ENCODE peak calls at places on chromosome X, in four cellular contexts. V is CD4-positive, CD25-positive, alpha-beta regulatory T cell; T is esophagus squamous epithelium; G is right lobe of liver. B is an unnamed sample. For H3K4me1, the result is how much of the 10 kb centered on the place peaks cover.

GRCh38 chrX:30822068-30822671 is 66.9 kb downstream of the TAB3 start:
- DNase-seq in V (no peak), T (no peak), G (no peak), B (no peak)

GRCh38 chrX:119272882-119273806 is 37.1 kb downstream of the PGRMC1 start:
- DNase-seq in V (peak), T (no peak), G (no peak), B (peak)

GRCh38 chrX:2430265-2430825 is 70.4 kb downstream of the DHRSX start:
- DNase-seq in V (no peak), T (no peak), G (peak), B (no peak)

GRCh38 chrX:22078117-22078516 is 46.0 kb downstream of the PHEX start:
- DNase-seq in V (no peak), T (no peak), G (no peak), B (no peak)

GRCh38 chrX:72621619-72622485 is 49.2 kb upstream of the HDAC8 start:
- DNase-seq in V (no peak), T (no peak), G (no peak), B (no peak)

GRCh38 chrX:71999535-71999934 is 88.9 kb downstream of the NHSL2 start:
- DNase-seq in V (no peak), T (no peak), G (no peak), B (no peak)

GRCh38 chrX:151458824-151459223 is 61.8 kb downstream of the VMA21 start:
- DNase-seq in V (no peak), T (no peak), G (no peak), B (no peak)

GRCh38 chrX:132716006-132716405 is 227.2 kb upstream of the MBNL3 start:
- DNase-seq in V (no peak), T (no peak), G (no peak), B (no peak)

GRCh38 chrX:136034622-136035021 is 49.4 kb downstream of the SLC9A6 start:
- DNase-seq in V (no peak), T (no peak), G (no peak), B (no peak)

GRCh38 chrX:17613979-17614572 is 123.2 kb upstream of the SCML1 start:
- DNase-seq in V (no peak), T (no peak), G (no peak), B (no peak)

GRCh38 chrX:16839852-16840460 is 30.2 kb downstream of the RBBP7 start:
- DNase-seq in V (no peak), T (no peak), G (no peak), B (no peak)

GRCh38 chrX:9622128-9622527 is 143.5 kb downstream of the GPR143 start:
- DNase-seq in V (no peak), T (no peak), G (no peak), B (no peak)

GRCh38 chrX:131762802-131763234 is 218.9 kb downstream of the OR13H1 start:
- DNase-seq in V (no peak), T (no peak), G (no peak), B (no peak)

GRCh38 chrX:33194876-33195433 is 16.4 kb downstream of the DMD start:
- DNase-seq in V (no peak), T (no peak), G (no peak), B (no peak)

GRCh38 chrX:125205918-125206665 is 113.6 kb upstream of the TEX13C start:
- DNase-seq in V (no peak), T (no peak), G (peak), B (peak)

GRCh38 chrX:103376118-103376978 is at the start of gene BEX3:
- DNase-seq in V (peak), T (no peak), G (peak), B (peak)

GRCh38 chrX:17459596-17459995 is 84.6 kb downstream of the NHS start:
- DNase-seq in V (no peak), T (no peak), G (no peak), B (no peak)

DNA sequence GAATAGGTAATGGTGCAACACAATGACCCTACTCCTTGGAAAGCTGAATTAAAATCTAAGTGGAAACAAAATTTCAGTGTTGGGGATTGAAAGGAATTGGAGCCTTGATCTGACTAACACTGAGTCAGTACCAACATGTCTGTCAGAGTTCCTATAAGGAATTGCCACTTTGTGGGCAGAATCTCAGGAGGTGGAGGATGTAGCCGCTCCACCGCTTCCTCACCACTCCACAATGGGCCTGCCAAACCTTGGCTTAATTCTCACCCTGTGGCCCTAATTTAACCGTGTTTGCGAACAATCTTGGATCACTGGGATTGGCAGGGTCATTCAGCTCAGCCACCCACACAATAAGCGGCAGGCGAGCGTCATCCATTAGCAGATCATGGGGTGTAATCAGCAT is 6.1 kb downstream of the SRPX start:
- DNase-seq in V (no peak), T (no peak), G (no peak), B (no peak)
- H3K27ac ChIP-seq in V (no peak), T (no peak), G (no peak), B (no peak)

GRCh38 chrX:153819398-153820083 is 10.8 kb downstream of the PDZD4 start:
- DNase-seq in V (no peak), T (no peak), G (no peak), B (no peak)
- H3K4me3 ChIP-seq in V (no peak), T (peak), G (no peak), B (peak)

GRCh38 chrX:110310896-110311295 is 7.0 kb downstream of the AMMECR1 start:
- DNase-seq in V (peak), T (no peak), G (no peak), B (no peak)
- H3K4me1 ChIP-seq in V (under half), T (under half), G (under half), B (under half)

DNA sequence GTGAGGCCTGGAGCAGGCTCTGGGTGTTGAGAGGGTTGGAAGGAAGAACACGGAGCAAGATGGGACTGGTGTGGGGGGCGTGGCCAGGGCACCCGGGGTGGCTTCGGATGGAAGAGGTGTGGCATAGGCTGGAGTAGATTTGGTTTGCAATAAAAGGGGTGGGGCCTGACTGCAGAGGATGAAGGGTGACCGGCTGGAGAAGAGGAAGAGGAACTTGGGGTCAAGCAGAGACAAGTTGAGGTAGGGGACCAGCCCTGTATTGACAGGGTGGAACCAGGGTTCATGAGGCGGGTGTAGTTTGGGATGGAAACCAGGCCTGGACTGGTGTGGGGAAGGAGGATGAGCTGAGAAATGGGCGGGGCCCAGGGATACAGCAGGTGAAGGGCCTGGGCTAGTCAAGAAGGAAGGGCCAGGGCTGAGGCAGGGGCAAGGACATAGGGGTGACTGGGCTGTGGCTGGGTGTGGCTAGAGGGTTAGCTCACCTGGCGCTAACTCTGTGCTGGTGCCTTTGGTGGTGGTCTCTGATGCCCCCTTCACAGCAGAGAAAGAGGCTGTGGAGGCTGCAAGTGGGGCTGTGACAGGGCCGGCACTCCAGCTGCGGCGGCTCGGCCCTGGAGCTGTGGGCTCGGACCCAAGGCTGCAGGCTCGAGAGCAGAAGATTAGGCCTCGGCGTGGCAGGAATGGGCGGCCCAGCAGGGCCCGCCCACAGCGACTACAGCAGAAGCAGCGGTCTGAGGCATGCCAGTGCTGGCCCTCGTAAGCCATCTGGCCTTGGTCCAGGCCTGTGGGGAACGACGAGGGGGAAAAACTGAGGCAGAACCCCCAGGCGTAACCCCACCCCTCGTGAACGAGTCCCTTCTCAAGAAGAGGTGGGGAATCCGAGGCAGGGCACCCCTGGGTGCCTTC is 5.0 kb downstream of the PLP2 start:
- DNase-seq in V (no peak), T (no peak), G (no peak), B (no peak)
- H3K27ac ChIP-seq in V (no peak), T (peak), G (no peak), B (peak)

GRCh38 chrX:137430984-137431475 is 134.9 kb upstream of the ZIC3 start:
- DNase-seq in V (no peak), T (no peak), G (no peak), B (no peak)
- H3K4me3 ChIP-seq in V (no peak), T (no peak), G (no peak), B (no peak)

DNA sequence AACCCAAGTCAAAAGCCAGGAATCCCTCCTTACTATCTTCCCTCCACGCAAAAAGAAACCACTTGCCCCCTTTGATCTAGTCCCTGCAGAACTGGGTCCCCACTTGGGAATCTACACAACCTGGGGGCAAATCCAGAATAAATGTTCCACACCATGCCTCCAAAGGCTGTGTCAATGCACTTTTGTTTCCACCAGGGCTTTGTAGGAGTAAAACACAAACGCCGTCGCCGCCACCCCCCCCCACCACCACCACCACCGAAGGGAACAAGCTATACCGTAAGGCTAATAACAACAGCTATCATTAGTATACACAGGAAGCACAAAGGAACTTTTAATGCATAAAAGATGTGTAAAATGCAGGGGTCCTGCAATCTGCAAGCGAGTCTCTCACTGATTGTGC is 13.3 kb downstream of the BCOR start:
- DNase-seq in V (no peak), T (no peak), G (no peak), B (no peak)
- H3K4me1 ChIP-seq in V (half or more), T (under half), G (under half), B (half or more)

GRCh38 chrX:153665726-153666306 is 7.8 kb downstream of the PNCK start:
- DNase-seq in V (no peak), T (no peak), G (no peak), B (no peak)

GRCh38 chrX:153668423-153669173 is 5.0 kb downstream of the PNCK start:
- DNase-seq in V (no peak), T (no peak), G (no peak), B (no peak)

GRCh38 chrX:153667281-153667831 is 6.3 kb downstream of the PNCK start:
- DNase-seq in V (no peak), T (no peak), G (no peak), B (no peak)

GRCh38 chrX:153669174-153669890 is 4.3 kb downstream of the PNCK start:
- DNase-seq in V (peak), T (no peak), G (no peak), B (no peak)

GRCh38 chrX:153667931-153668396 is 5.6 kb downstream of the PNCK start:
- DNase-seq in V (peak), T (no peak), G (peak), B (peak)
- H3K27ac ChIP-seq in V (no peak), T (no peak), G (no peak), B (no peak)